ENCODE peak calls at places on chromosomes 3 and 15, in six cellular contexts. N is K562, J is GM12878, L is HepG2, X is GM12891, U is H1. I is an unnamed sample.
A peak's percentile ranks its signal among the peaks of the same experiment; 100 is the strongest.

GRCh38 chr3:2950159-2950558 is 160.0 kb downstream of the IL5RA start:
- DNase-seq in N (no peak), J (no peak), L (no peak), X (no peak), U (no peak), I (no peak)

GRCh38 chr15:75073197-75073596 is 49.8 kb downstream of the PPCDC start:
- DNase-seq in N (no peak), J (no peak), L (no peak), X (no peak), U (no peak), I (no peak)

GRCh38 chr15:65971741-65971995 is 102.4 kb downstream of the RAB11A start:
- DNase-seq in N (no peak), J (no peak), L (no peak), X (no peak), U (no peak), I (no peak)

GRCh38 chr15:75131269-75131643 is 70.4 kb upstream of the C15orf39 start:
- DNase-seq in N (no peak), J (no peak), L (no peak), X (no peak), U (no peak), I (no peak)

GRCh38 chr3:59052803-59053411 is 3.1 kb upstream of the CFAP20DC start:
- DNase-seq in N (peak; percentile 37), J (no peak), L (peak; percentile 25), X (peak; percentile 4), U (no peak), I (no peak)

GRCh38 chr3:114152519-114153151 is 26.2 kb downstream of the DRD3 start:
- DNase-seq in N (peak; percentile 66), J (peak; percentile 33), L (peak; percentile 61), X (peak; percentile 65), U (peak; percentile 93), I (peak; percentile 57)

GRCh38 chr3:126515066-126515706 is 2.4 kb downstream of the UROC1 start:
- DNase-seq in N (no peak), J (no peak), L (no peak), X (no peak), U (no peak), I (no peak)

GRCh38 chr15:86863226-86863915 is 783.7 kb downstream of the AGBL1 start:
- DNase-seq in N (no peak), J (no peak), L (no peak), X (no peak), U (no peak), I (no peak)

GRCh38 chr3:196740476-196741400 is 1.1 kb downstream of the PAK2 start:
- DNase-seq in N (peak; percentile 59), J (no peak), L (peak; percentile 45), X (no peak), U (no peak), I (no peak)

GRCh38 chr15:94206463-94207167 is 24.7 kb upstream of the MCTP2 start:
- DNase-seq in N (no peak), J (no peak), L (no peak), X (no peak), U (no peak), I (no peak)

GRCh38 chr15:71414778-71415177 is 299.5 kb downstream of the THSD4 start:
- DNase-seq in N (no peak), J (no peak), L (no peak), X (no peak), U (no peak), I (no peak)

GRCh38 chr15:59609730-59610712 is 1.6 kb upstream of the GCNT3 start:
- DNase-seq in N (no peak), J (no peak), L (no peak), X (no peak), U (no peak), I (no peak)

GRCh38 chr3:129625071-129625874 is 18.8 kb upstream of the PLXND1 start:
- DNase-seq in N (no peak), J (no peak), L (no peak), X (peak; percentile 15), U (no peak), I (peak; percentile 19)

GRCh38 chr15:71649894-71650293 is 160.5 kb upstream of the NR2E3 start:
- DNase-seq in N (no peak), J (no peak), L (no peak), X (no peak), U (no peak), I (no peak)

GRCh38 chr3:79517766-79518413 is 249.9 kb downstream of the ROBO1 start:
- DNase-seq in N (peak; percentile 1), J (no peak), L (peak; percentile 24), X (no peak), U (no peak), I (no peak)

GRCh38 chr15:63417721-63418120 is 36.1 kb upstream of the CA12 start:
- DNase-seq in N (no peak), J (no peak), L (no peak), X (no peak), U (no peak), I (no peak)

GRCh38 chr3:69082805-69083204 is 1.9 kb upstream of the ARL6IP5 start:
- DNase-seq in N (peak; percentile 17), J (peak; percentile 92), L (no peak), X (no peak), U (no peak), I (peak; percentile 39)

GRCh38 chr3:180265551-180265950 is 228.8 kb upstream of the PEX5L start:
- DNase-seq in N (no peak), J (no peak), L (no peak), X (no peak), U (no peak), I (no peak)

GRCh38 chr15:63506537-63507035 is 2.2 kb downstream of the USP3 start:
- DNase-seq in N (no peak), J (no peak), L (peak; percentile 58), X (no peak), U (no peak), I (no peak)

GRCh38 chr3:52396011-52396906 is 48.6 kb downstream of the SEMA3G start:
- DNase-seq in N (no peak), J (no peak), L (no peak), X (no peak), U (no peak), I (no peak)

GRCh38 chr15:70142322-70143191 is 44.8 kb upstream of the TLE3 start:
- DNase-seq in N (peak; percentile 12), J (no peak), L (no peak), X (no peak), U (no peak), I (no peak)

GRCh38 chr15:76312540-76313174 is 1.4 kb upstream of the ETFA start:
- DNase-seq in N (peak; percentile 47), J (no peak), L (peak; percentile 75), X (no peak), U (no peak), I (no peak)

GRCh38 chr15:45200001-45200798 is 12.4 kb upstream of the SHF start:
- DNase-seq in N (peak; percentile 95), J (peak; percentile 97), L (peak; percentile 95), X (no peak), U (peak; percentile 89), I (no peak)

GRCh38 chr3:123719785-123720531 is 135.1 kb upstream of the HACD2 start:
- DNase-seq in N (no peak), J (no peak), L (no peak), X (no peak), U (no peak), I (no peak)

GRCh38 chr3:14130230-14130629 is 5.4 kb downstream of the TMEM43 start:
- DNase-seq in N (no peak), J (no peak), L (no peak), X (no peak), U (no peak), I (no peak)
- TF ChIP-seq POLR2A in N (no peak), J (no peak), L (no peak), X (no peak), U (no peak), I (no peak)

GRCh38 chr3:11757441-11757875 is 89.2 kb downstream of the TAMM41 start:
- DNase-seq in N (peak; percentile 15), J (no peak), L (no peak), X (no peak), U (no peak), I (no peak)
- TF ChIP-seq POLR2AphosphoS5 in N (no peak), J (no peak), L (no peak), X (no peak), U (no peak), I (no peak)

DNA sequence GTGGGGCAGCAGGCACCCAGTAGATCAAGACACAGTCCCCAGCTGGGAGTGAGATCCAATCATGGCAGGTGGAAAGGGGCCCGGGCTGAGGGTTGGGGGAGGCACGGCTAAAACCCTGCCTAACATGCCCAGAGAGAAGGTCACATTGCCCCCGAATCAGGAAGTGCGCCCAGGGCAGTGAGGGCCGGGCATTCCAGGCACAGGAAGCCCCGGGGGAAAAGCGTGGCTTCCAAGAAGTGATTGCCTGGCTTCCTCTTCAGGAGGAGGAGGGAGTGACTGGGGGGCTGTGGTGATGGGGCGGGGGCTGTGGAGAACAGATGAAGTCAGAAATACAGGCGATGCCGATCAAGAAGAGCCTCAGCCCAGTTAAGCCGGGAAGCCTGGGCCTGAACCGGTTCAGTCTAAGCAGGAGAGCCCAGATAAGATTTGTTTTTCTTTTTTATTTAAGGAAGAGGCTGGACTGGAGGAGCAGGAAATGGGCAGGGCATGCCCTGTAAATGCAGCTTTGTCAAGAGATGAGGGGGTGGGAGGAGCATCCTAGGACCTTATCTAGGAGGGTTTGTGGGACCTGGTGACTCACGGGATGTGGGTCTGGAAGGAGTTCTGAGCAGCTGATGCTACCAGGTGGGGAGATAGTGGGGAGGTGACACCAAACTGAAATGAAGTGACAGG is 83.9 kb downstream of the CHSY1 start:
- DNase-seq in N (peak; percentile 97), J (no peak), L (peak; percentile 57), X (peak; percentile 43), U (no peak), I (no peak)
- TF ChIP-seq TAF1 in N (peak; percentile 32), J (no peak), L (no peak), X (no peak), U (no peak), I (no peak)

DNA sequence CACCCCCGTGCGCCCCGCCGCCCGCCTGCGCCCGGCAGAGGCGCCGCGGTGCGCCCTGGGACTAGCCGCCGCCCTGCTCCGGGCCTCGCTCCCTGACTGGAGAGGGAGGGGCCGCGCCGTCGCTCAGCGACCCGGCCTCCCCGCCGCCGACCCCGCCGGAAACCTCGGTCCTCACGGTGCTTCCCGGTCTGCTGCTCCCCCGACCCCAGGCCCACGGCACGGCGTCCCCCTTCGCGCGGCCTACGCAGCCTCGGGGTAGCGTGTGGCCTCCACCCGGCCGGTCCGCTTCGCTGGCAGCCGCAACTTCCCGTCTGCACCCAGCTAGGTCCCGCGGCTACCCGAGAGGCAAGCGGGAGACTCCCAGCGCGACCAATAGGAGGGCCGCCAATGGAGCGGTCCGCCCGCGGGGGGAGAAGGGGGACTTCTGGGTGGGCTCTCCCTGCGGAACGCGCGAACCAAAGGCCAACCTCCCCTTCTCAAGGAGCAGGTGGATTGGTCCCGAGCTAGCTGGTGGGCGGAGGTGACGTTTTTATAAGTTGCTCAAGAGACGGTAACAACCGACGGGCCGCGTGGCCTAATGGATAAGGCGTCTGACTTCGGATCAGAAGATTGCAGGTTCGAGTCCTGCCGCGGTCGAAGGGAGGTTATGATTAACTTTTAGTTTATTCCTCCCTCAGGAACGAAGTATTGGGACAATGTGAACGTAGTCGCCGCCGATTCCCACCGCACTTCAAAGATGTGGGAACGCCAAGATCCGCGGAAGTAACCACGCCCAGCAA is at the start of gene POLG:
- DNase-seq in N (peak; percentile 98), J (peak; percentile 98), L (peak; percentile 96), X (peak; percentile 98), U (peak; percentile 98), I (peak; percentile 97)
- TF ChIP-seq POLR2A in N (peak; percentile 98), J (peak; percentile 100), L (peak; percentile 95), X (peak; percentile 94), U (no peak), I (peak; percentile 97)

DNA sequence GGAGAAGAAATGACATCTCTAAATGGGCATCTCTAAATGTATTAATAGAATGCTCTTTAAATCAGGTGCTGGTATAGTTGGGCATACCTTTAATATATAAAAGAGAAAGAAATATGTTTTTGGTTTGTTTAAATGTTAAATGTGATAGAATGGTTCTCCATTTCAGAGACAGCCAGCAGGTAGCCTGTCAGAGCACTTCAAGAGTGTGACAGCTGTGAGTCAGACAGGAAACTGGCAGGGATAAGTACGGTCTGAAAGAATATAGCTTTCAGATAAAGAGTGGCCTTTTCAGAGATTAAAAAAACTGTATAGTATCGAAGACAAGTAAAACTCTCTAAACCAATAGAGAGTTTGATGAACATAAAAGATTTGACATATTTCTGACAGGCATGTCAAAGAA is 654.1 kb downstream of the IGSF11 start:
- DNase-seq in N (no peak), J (no peak), L (no peak), X (no peak), U (no peak), I (no peak)
- TF ChIP-seq POLR2AphosphoS5 in N (no peak), J (no peak), L (no peak), X (no peak), U (no peak), I (no peak)

I was measured in GM12892.